ENCODE peak calls at places on chromosomes 12 and 14, in nine cellular contexts. H, Q, R, W, G, J, V, O and P are unnamed samples.
A peak's percentile ranks its signal among the peaks of the same experiment; 100 is the strongest.

GRCh38 chr12:7042847-7043246 is 17.7 kb upstream of the C1S start:
- DNase-seq in H (no peak), Q (peak; percentile 62), R (peak; percentile 68), W (no peak), G (no peak), J (no peak), V (peak; percentile 83), O (no peak), P (no peak)

GRCh38 chr14:59427653-59428578 is 37.3 kb downstream of the GPR135 start:
- DNase-seq in H (no peak), Q (peak; percentile 70), R (no peak), W (no peak), G (no peak), J (peak; percentile 85), V (no peak), O (no peak), P (no peak)

GRCh38 chr12:127823801-127824200 is 443.2 kb upstream of the TMEM132C start:
- DNase-seq in H (no peak), Q (no peak), R (no peak), W (no peak), G (no peak), J (no peak), V (no peak), O (no peak), P (no peak)

GRCh38 chr12:102543494-102543893 is 63.1 kb upstream of the IGF1 start:
- DNase-seq in H (no peak), Q (no peak), R (peak; percentile 11), W (no peak), G (no peak), J (no peak), V (no peak), O (no peak), P (no peak)

GRCh38 chr12:62933220-62933870 is 1.6 kb downstream of the PPM1H start:
- DNase-seq in H (peak; percentile 48), Q (no peak), R (no peak), W (no peak), G (peak; percentile 74), J (no peak), V (peak; percentile 64), O (no peak), P (no peak)

GRCh38 chr12:49912345-49912744 is 8.6 kb upstream of the FAIM2 start:
- DNase-seq in H (no peak), Q (no peak), R (no peak), W (no peak), G (no peak), J (peak; percentile 73), V (no peak), O (no peak), P (no peak)

GRCh38 chr14:96634481-96634880 is 132.3 kb downstream of the PAPOLA start:
- DNase-seq in H (no peak), Q (no peak), R (no peak), W (no peak), G (no peak), J (peak; percentile 21), V (no peak), O (no peak), P (no peak)

GRCh38 chr14:97120204-97121120 is 323.3 kb downstream of the VRK1 start:
- DNase-seq in H (no peak), Q (no peak), R (no peak), W (peak; percentile 71), G (no peak), J (no peak), V (peak; percentile 49), O (no peak), P (no peak)

GRCh38 chr14:65832431-65833253 is 420.1 kb downstream of the FUT8 start:
- DNase-seq in H (no peak), Q (peak; percentile 12), R (peak; percentile 8), W (no peak), G (no peak), J (no peak), V (peak; percentile 30), O (no peak), P (no peak)

GRCh38 chr14:34665785-34666425 is 36.0 kb upstream of the SNX6 start:
- DNase-seq in H (no peak), Q (peak; percentile 92), R (peak; percentile 95), W (no peak), G (no peak), J (no peak), V (peak; percentile 77), O (no peak), P (no peak)

GRCh38 chr14:57746563-57746962 is 119.3 kb downstream of the SLC35F4 start:
- DNase-seq in H (no peak), Q (no peak), R (peak; percentile 28), W (no peak), G (no peak), J (no peak), V (peak; percentile 79), O (no peak), P (no peak)